ENCODE peak calls at places on chromosomes 2 and 18, in five cellular contexts. M is CD4-positive, alpha-beta memory T cell; I is astrocyte of the spinal cord; P is CD8-positive, alpha-beta memory T cell; G is NT2/D1. B is an unnamed sample.
A peak's percentile ranks its signal among the peaks of the same experiment; 100 is the strongest.

GRCh38 chr2:15984367-15985255 is 44.3 kb downstream of the MYCN start:
- DNase-seq in M (no peak), I (no peak), P (no peak), G (no peak), B (no peak)

GRCh38 chr2:110804433-110804832 is 72.1 kb downstream of the ACOXL start:
- DNase-seq in M (no peak), I (no peak), P (no peak), G (no peak), B (no peak)

GRCh38 chr2:36570416-36570815 is 27.6 kb downstream of the FEZ2 start:
- DNase-seq in M (no peak), I (no peak), P (no peak), G (no peak), B (no peak)

GRCh38 chr2:96872591-96873349 is 2.9 kb upstream of the SEMA4C start:
- DNase-seq in M (no peak), I (no peak), P (no peak), G (no peak), B (no peak)

GRCh38 chr2:158745067-158745865 is 49.9 kb upstream of the DAPL1 start:
- DNase-seq in M (peak; percentile 26), I (peak; percentile 76), P (peak; percentile 14), G (peak; percentile 79), B (peak; percentile 54)

GRCh38 chr2:207163053-207163814 is 2.5 kb downstream of the KLF7 start:
- DNase-seq in M (no peak), I (peak; percentile 91), P (no peak), G (no peak), B (no peak)

GRCh38 chr18:61597321-61597720 is 264.1 kb downstream of the CDH20 start:
- DNase-seq in M (no peak), I (no peak), P (no peak), G (no peak), B (no peak)

GRCh38 chr2:9809064-9809356 is 34.3 kb upstream of the TAF1B start:
- DNase-seq in M (no peak), I (no peak), P (no peak), G (no peak), B (no peak)

GRCh38 chr2:234960091-234961088 is 8.6 kb downstream of the SH3BP4 start:
- DNase-seq in M (no peak), I (no peak), P (no peak), G (no peak), B (no peak)

GRCh38 chr18:37667836-37668235 is 102.2 kb upstream of the CELF4 start:
- DNase-seq in M (no peak), I (no peak), P (no peak), G (no peak), B (no peak)

GRCh38 chr2:241195506-241196130 is 7.1 kb downstream of the ANO7 start:
- DNase-seq in M (no peak), I (no peak), P (no peak), G (no peak), B (no peak)

GRCh38 chr2:191625016-191625415 is 52.9 kb upstream of the NABP1 start:
- DNase-seq in M (peak; percentile 83), I (peak; percentile 65), P (peak; percentile 70), G (no peak), B (peak; percentile 44)

GRCh38 chr2:169254774-169255173 is 107.6 kb downstream of the LRP2 start:
- DNase-seq in M (no peak), I (no peak), P (no peak), G (no peak), B (no peak)

GRCh38 chr2:127096718-127097470 is 10.1 kb downstream of the BIN1 start:
- DNase-seq in M (no peak), I (no peak), P (no peak), G (no peak), B (no peak)

GRCh38 chr2:234694244-234695013 is 197.5 kb upstream of the ARL4C start:
- DNase-seq in M (no peak), I (peak; percentile 76), P (no peak), G (no peak), B (peak; percentile 14)

GRCh38 chr2:103139628-103140268 is 377.9 kb downstream of the TMEM182 start:
- DNase-seq in M (no peak), I (no peak), P (no peak), G (no peak), B (no peak)

GRCh38 chr2:108169982-108170625 is 69.7 kb upstream of the SULT1C3 start:
- DNase-seq in M (no peak), I (peak; percentile 36), P (no peak), G (peak; percentile 27), B (peak; percentile 26)

GRCh38 chr2:104853401-104853925 is 452 bp upstream of the POU3F3 start:
- DNase-seq in M (no peak), I (no peak), P (no peak), G (no peak), B (no peak)
- H3K4me3 ChIP-seq in M (no peak overlapping the region), I (peak overlapping the region; percentile 59), P (peak overlapping the region; percentile 37), G (peak overlapping the region; percentile 56), B (peak overlapping the region; percentile 64)

GRCh38 chr2:195535911-195536522 is 121.0 kb upstream of the SLC39A10 start:
- DNase-seq in M (peak; percentile 84), I (no peak), P (peak; percentile 81), G (no peak), B (peak; percentile 92)

GRCh38 chr2:195532255-195532627 is 124.8 kb upstream of the SLC39A10 start:
- DNase-seq in M (no peak), I (no peak), P (no peak), G (no peak), B (no peak)

GRCh38 chr2:195531754-195532153 is 125.3 kb upstream of the SLC39A10 start:
- DNase-seq in M (no peak), I (peak; percentile 74), P (no peak), G (no peak), B (no peak)

GRCh38 chr2:195532628-195533271 is 124.3 kb upstream of the SLC39A10 start:
- DNase-seq in M (peak; percentile 76), I (peak; percentile 60), P (peak; percentile 76), G (no peak), B (peak; percentile 73)

DNA sequence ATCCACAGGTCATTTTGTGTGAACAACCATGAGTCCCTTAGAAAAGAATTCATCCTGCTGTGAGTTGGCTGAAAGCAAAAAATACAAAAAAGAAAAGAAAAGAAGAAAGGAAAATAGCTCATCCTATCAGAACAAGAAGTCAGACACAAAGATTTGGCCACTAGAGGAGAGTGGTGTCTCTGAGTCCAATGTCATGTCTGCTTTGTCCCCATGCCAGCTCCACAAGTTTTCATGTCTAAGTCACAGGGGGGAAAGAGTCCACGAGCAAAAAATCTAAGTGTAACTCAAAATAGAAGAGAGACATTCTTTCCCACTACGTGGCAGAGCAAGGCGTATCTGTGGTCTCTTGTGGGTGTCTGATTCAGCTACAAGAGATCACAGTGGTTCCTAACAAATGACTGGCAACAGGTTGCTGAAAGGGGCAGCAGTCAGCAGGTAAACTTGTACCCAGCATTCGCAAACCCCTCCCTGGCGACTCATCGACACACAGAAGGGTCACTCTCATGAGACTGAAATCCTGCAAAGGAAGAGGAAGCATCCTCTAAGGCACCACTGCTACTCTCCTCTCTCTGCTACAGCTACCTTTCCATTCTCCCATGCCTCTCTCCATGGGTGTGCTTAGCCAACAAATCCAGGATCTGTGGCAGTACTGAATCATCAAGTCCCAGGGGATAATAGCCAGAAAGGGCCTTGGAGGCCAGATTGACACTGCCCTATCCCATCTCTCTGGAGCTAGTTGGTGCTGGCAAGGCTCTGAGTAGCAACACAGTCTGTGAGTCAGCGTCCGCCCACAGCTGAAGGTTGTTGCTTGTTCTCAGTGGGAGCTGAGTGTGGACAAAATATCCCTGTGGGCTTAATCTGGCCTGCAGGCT is 123.0 kb upstream of the SLC39A10 start:
- DNase-seq in M (peak; percentile 55), I (peak; percentile 93), P (peak; percentile 43), G (no peak), B (peak; percentile 52)
- H3K4me3 ChIP-seq in M (peak overlapping the region; percentile 70), I (no peak overlapping the region), P (peak overlapping the region; percentile 65), G (no peak overlapping the region), B (peak overlapping the region; percentile 2)

GRCh38 chr2:217790681-217791392 is 212.0 kb downstream of the TNS1 start:
- DNase-seq in M (no peak), I (peak; percentile 61), P (no peak), G (no peak), B (no peak)

GRCh38 chr2:217788669-217789002 is 214.2 kb downstream of the TNS1 start:
- DNase-seq in M (no peak), I (no peak), P (no peak), G (no peak), B (no peak)

GRCh38 chr2:217789003-217789735 is 213.6 kb downstream of the TNS1 start:
- DNase-seq in M (peak; percentile 55), I (peak; percentile 64), P (peak; percentile 49), G (peak; percentile 59), B (peak; percentile 7)

GRCh38 chr2:217790195-217790594 is 212.6 kb downstream of the TNS1 start:
- DNase-seq in M (peak; percentile 48), I (peak; percentile 5), P (no peak), G (no peak), B (peak; percentile 11)

DNA sequence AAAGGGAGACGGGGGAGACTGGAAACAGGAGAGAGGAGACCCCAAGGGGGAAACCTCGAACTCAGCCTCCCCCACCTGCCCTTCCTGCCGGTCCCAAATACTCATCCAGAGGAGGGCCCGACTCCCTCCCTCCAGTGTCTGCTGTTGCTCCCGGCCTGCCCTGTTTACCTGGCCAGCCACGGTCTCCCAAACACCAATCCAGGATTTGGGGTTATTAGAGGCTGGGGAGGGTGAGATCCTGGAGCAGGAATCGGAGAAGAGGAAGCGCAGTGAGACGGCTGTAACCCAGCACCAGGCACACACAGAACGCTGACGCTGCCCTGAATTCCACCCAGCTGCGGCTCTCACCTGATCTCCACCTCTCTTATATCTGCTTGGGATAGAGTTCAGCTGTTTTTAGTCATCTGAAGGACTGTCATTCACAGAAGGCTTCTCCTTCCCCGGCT is 213.0 kb downstream of the TNS1 start:
- DNase-seq in M (no peak), I (no peak), P (no peak), G (no peak), B (no peak)
- H3K4me3 ChIP-seq in M (peak overlapping the region; percentile 37), I (no peak overlapping the region), P (peak overlapping the region; percentile 78), G (no peak overlapping the region), B (no peak overlapping the region)

GRCh38 chr2:63856302-63856600 is 14.6 kb downstream of the UGP2 start:
- DNase-seq in M (peak; percentile 82), I (no peak), P (peak; percentile 69), G (no peak), B (peak; percentile 92)

GRCh38 chr2:63855418-63856301 is 14.0 kb downstream of the UGP2 start:
- DNase-seq in M (no peak), I (no peak), P (no peak), G (no peak), B (no peak)

GRCh38 chr2:63851912-63852311 is 10.2 kb downstream of the UGP2 start:
- DNase-seq in M (no peak), I (no peak), P (no peak), G (no peak), B (no peak)

GRCh38 chr2:63850650-63851049 is 9.0 kb downstream of the UGP2 start:
- DNase-seq in M (no peak), I (no peak), P (no peak), G (no peak), B (no peak)

DNA sequence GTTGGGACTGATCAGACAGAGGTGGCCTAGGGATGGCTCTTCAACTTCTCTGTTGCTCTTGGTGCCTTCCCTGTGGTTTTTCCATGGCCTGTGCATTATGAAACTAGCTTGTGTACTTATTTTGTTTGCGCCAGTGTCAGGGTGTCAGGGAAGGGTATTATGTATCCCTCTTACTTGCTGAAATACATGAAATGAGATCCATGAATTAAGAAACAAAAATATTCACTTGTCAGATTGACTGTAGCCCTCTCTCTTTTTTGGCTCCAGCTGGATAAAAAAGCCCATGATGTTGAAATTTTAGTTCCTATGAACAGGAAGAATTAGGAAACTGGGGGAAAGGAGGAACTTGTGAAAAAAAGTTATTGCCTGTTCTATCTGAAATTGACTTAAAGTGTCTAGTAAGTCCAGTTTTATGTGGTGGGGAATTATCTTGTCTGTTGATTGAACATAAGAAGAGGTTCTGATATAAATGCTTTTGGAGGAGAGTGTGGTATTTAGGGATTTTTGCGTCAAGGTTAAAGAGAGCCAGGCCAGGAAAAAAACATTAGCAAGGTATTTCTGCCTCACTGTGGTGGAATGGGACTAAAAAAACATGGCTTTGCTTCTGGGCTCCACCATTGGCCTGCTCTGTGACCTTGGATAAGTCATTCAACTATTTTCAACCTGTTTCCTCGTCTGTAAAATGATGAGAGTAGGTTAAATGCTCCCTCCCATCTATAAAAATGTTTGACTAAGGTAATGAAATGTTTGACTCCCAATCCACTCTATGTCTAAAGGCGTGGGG is 12.0 kb downstream of the UGP2 start:
- DNase-seq in M (no peak), I (no peak), P (no peak), G (no peak), B (no peak)
- H3K4me3 ChIP-seq in M (no peak overlapping the region), I (no peak overlapping the region), P (no peak overlapping the region), G (no peak overlapping the region), B (no peak overlapping the region)